ENCODE peak calls at places on chromosomes 11 and 22, in five cellular contexts. G, K, O, Y and E are unnamed samples.

GRCh38 chr11:847876-848275 is 5.2 kb downstream of the TSPAN4 start:
- DNase-seq in G (no peak), Y (no peak), O (no peak), K (no peak), E (no peak)

GRCh38 chr11:15558513-15559181 is 443.9 kb downstream of the INSC start:
- DNase-seq in Y (no peak), G (no peak), K (no peak), O (no peak), E (peak)

GRCh38 chr22:38133331-38133730 is 22.8 kb upstream of the BAIAP2L2 start:
- DNase-seq in K (no peak), Y (no peak), O (no peak), G (no peak), E (no peak)

GRCh38 chr22:17479129-17479528 is 84.2 kb upstream of the SLC25A18 start:
- DNase-seq in O (no peak), K (no peak), G (no peak), Y (no peak), E (no peak)

GRCh38 chr11:12071574-12071973 is 38.8 kb upstream of the MICAL2 start:
- DNase-seq in Y (no peak), K (no peak), G (no peak), O (no peak), E (no peak)

GRCh38 chr22:39309881-39310714 is 9.3 kb downstream of the RPL3 start:
- DNase-seq in K (no peak), Y (no peak), O (peak), G (no peak), E (no peak)

GRCh38 chr11:17476317-17477083 is at the start of gene ABCC8:
- DNase-seq in K (no peak), O (no peak), Y (peak), G (no peak), E (peak)

GRCh38 chr11:96817488-96817887 is 427.7 kb downstream of the JRKL start:
- DNase-seq in Y (no peak), K (no peak), G (no peak), O (no peak), E (no peak)

GRCh38 chr11:45788887-45789286 is 16.1 kb upstream of the SLC35C1 start:
- DNase-seq in O (no peak), G (no peak), K (no peak), Y (no peak), E (no peak)

GRCh38 chr11:2584812-2585565 is 114.8 kb downstream of the KCNQ1OT1 start:
- DNase-seq in K (no peak), Y (peak), G (no peak), O (no peak), E (no peak)

GRCh38 chr11:2975594-2975993 is 16.5 kb downstream of the NAP1L4 start:
- DNase-seq in G (peak), Y (peak), K (no peak), O (peak), E (peak)

GRCh38 chr22:46004105-46004866 is 27.3 kb upstream of the WNT7B start:
- DNase-seq in G (no peak), Y (no peak), O (no peak), K (no peak), E (no peak)

GRCh38 chr22:23256986-23257888 is 76.9 kb downstream of the BCR start:
- DNase-seq in O (peak), Y (no peak), G (no peak), K (no peak), E (no peak)